ENCODE peak calls at places on chromosomes 13 and 19, in eight cellular contexts. D is neural progenitor cell, U is hepatocyte, B is GM23338, L is MM.1S, R is OCI-LY7, M is SK-N-SH, T is HCT116. O is an unnamed sample.

GRCh38 chr13:39347926-39348901 is 254.8 kb downstream of the LHFPL6 start:
- DNase-seq in R (no peak), M (no peak), U (peak), B (peak), D (peak), T (no peak), L (no peak), O (no peak)

GRCh38 chr19:47725759-47726401 is 12.7 kb downstream of the EHD2 start:
- DNase-seq in B (peak), D (no peak), R (no peak), M (no peak), T (no peak), U (no peak), L (no peak), O (no peak)

GRCh38 chr13:69970521-69970920 is 137.1 kb upstream of the ATXN8OS start:
- DNase-seq in B (peak), M (no peak), U (peak), T (no peak), R (no peak), D (no peak), L (no peak), O (peak)

GRCh38 chr19:6417713-6418561 is 6.7 kb downstream of the KHSRP start:
- DNase-seq in M (peak), R (no peak), B (peak), L (no peak), D (peak), U (no peak), T (no peak), O (peak)

GRCh38 chr13:30791354-30791921 is 56.1 kb downstream of the ALOX5AP start:
- DNase-seq in R (no peak), M (peak), L (no peak), T (no peak), D (no peak), U (no peak), B (no peak), O (no peak)

GRCh38 chr19:57363734-57364181 is 407 bp downstream of the TRAPPC2B start:
- DNase-seq in T (no peak), M (no peak), U (peak), R (peak), B (peak), L (no peak), D (no peak), O (no peak)

GRCh38 chr19:40191836-40192646 is 815 bp downstream of the MAP3K10 start:
- DNase-seq in R (peak), L (peak), T (no peak), U (peak), B (peak), M (peak), D (peak), O (peak)

GRCh38 chr13:110915057-110915873 is at the start of gene ANKRD10:
- DNase-seq in D (peak), B (peak), U (peak), T (peak), R (peak), L (peak), M (peak), O (peak)

GRCh38 chr19:7258042-7258839 is 36.0 kb downstream of the INSR start:
- DNase-seq in R (no peak), B (no peak), D (no peak), U (no peak), T (no peak), L (no peak), M (no peak), O (no peak)

GRCh38 chr19:46571495-46571894 is 29.6 kb upstream of the CALM3 start:
- DNase-seq in R (peak), T (peak), M (peak), L (peak), U (peak), B (peak), D (peak), O (peak)

GRCh38 chr19:44694184-44694579 is 4.8 kb upstream of the CEACAM16 start:
- DNase-seq in B (peak), R (no peak), D (no peak), L (no peak), M (no peak), T (no peak), U (no peak), O (no peak)

GRCh38 chr13:111629016-111629415 is 308.6 kb downstream of the TEX29 start:
- DNase-seq in T (no peak), D (no peak), M (no peak), L (no peak), B (no peak), U (no peak), R (no peak), O (no peak)

GRCh38 chr19:47330466-47330869 is 1.5 kb upstream of the C5AR2 start:
- DNase-seq in T (no peak), L (no peak), M (no peak), R (no peak), D (no peak), U (no peak), B (no peak), O (no peak)

GRCh38 chr19:39676004-39676403 is 20.3 kb downstream of the LGALS16 start:
- DNase-seq in M (no peak), T (no peak), R (no peak), U (no peak), D (no peak), B (no peak), L (no peak), O (peak)

GRCh38 chr19:4379383-4380253 is 20.7 kb downstream of the SH3GL1 start:
- DNase-seq in T (no peak), M (peak), U (no peak), D (no peak), R (peak), L (no peak), B (no peak), O (peak)

GRCh38 chr13:64428196-64428595 is 2801.9 kb downstream of the PCDH9 start:
- DNase-seq in M (no peak), U (no peak), T (no peak), D (peak), L (no peak), B (no peak), R (no peak), O (peak)

GRCh38 chr13:30037766-30038165 is 187.3 kb upstream of the UBL3 start:
- DNase-seq in T (no peak), L (no peak), U (no peak), M (no peak), B (no peak), D (no peak), R (no peak), O (no peak)

GRCh38 chr19:48480151-48480475 is 10.9 kb downstream of the CYTH2 start:
- DNase-seq in R (no peak), B (peak), U (no peak), L (no peak), T (no peak), M (no peak), D (no peak), O (no peak)

GRCh38 chr13:23496255-23496654 is 62.8 kb upstream of the SACS start:
- DNase-seq in B (no peak), D (no peak), U (no peak), R (no peak), M (no peak), L (no peak), T (no peak), O (no peak)

GRCh38 chr19:51026554-51026831 is at the start of gene KLK11:
- DNase-seq in R (no peak), U (no peak), T (no peak), L (no peak), M (no peak), B (no peak), D (no peak), O (peak)

GRCh38 chr13:51781246-51782022 is 22.5 kb downstream of the DHRS12 start:
- DNase-seq in U (peak), D (peak), M (peak), R (peak), B (peak), T (peak), L (no peak), O (peak)

GRCh38 chr19:38542040-38542439 is 75.7 kb downstream of the MAP4K1 start:
- DNase-seq in T (no peak), D (no peak), B (no peak), L (no peak), U (no peak), R (no peak), M (no peak), O (no peak)

GRCh38 chr13:85186646-85187045 is 612.6 kb downstream of the SLITRK6 start:
- DNase-seq in L (no peak), B (no peak), R (no peak), M (no peak), U (no peak), T (no peak), D (no peak), O (no peak)

GRCh38 chr13:19181621-19182485 is at the start of gene TUBA3C:
- DNase-seq in U (no peak), R (no peak), B (no peak), M (peak), D (no peak), T (no peak), L (no peak), O (no peak)

GRCh38 chr13:98997738-98998641 is 20.1 kb upstream of the DOCK9 start:
- DNase-seq in M (no peak), L (no peak), U (no peak), D (no peak), B (no peak), T (no peak), R (no peak), O (peak)

GRCh38 chr13:19665427-19665859 is 32.0 kb downstream of the MPHOSPH8 start:
- DNase-seq in B (peak), L (no peak), T (no peak), R (no peak), D (no peak), M (peak), U (no peak), O (no peak)

GRCh38 chr13:113796948-113797676 is 38.1 kb downstream of the TMEM255B start:
- DNase-seq in B (no peak), L (no peak), M (no peak), R (no peak), T (no peak), D (no peak), U (no peak), O (no peak)

GRCh38 chr13:91482427-91482826 is 84.0 kb downstream of the GPC5 start:
- DNase-seq in L (no peak), M (peak), R (no peak), D (peak), B (no peak), T (no peak), U (no peak), O (no peak)

DNA sequence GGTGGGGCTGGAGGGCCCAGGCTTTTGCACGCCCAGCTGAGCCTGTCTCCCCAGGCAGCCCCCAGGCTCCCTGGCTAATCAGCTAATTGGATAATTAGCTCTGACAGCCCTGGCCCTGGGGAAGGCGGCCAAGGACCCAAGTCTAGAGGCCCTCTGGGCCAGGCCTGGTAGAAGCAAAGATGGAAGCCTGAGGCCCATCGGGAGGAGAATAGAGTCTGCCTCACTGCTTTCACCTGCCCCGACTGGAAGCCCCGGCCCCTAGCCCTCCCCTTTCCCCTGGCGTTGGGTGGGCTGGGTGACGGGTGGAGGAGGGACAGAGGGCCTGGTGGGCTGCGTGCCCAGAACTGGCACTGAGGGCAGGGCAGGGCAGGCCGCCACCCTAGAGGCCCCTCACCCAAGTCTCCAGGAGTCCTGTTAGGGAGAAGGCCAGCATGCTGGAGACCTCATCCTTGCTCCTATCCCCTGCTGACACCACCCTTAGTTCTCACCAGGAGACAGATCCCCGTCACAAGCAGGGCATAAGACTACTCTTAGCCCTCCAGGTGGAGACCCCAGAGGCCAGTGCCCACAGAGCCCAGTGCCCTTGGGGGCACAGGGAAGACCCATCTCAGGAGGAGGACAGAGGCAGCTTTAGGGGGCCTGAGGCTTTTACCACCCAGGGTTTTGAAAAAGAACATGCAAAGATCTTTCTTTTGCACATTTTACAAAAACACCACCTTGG is 12.0 kb downstream of the LYL1 start:
- DNase-seq in R (no peak), B (no peak), D (no peak), T (no peak), M (peak), U (no peak), L (no peak), O (no peak)
- TF ChIP-seq CTCF in R (no peak), B (no peak), D (no peak), T (no peak), M (no peak), U (no peak), L (no peak), O (no peak)

GRCh38 chr13:40789275-40790231 is at the start of gene SLC25A15:
- DNase-seq in U (peak), M (peak), D (peak), B (peak), R (peak), T (peak), L (peak), O (peak)
- TF ChIP-seq EZH2phosphoT487 in U (no peak), M (no peak), D (no peak), B (no peak), R (no peak), T (no peak), L (no peak), O (no peak)

GRCh38 chr19:18776288-18776594 is 14.9 kb downstream of the COMP start:
- DNase-seq in B (no peak), T (no peak), L (no peak), M (no peak), D (no peak), U (no peak), R (no peak), O (peak)
- TF ChIP-seq CTCF in B (peak), T (no peak), L (no peak), M (peak), D (peak), U (peak), R (no peak), O (peak)

GRCh38 chr19:2012941-2013682 is 2.4 kb downstream of the BTBD2 start:
- DNase-seq in D (no peak), R (no peak), U (no peak), L (no peak), B (no peak), M (peak), T (no peak), O (no peak)
- TF ChIP-seq EZH2phosphoT487 in D (no peak), R (no peak), U (no peak), L (no peak), B (no peak), M (no peak), T (no peak), O (no peak)

GRCh38 chr19:18281082-18282020 is at the start of gene JUND:
- DNase-seq in M (peak), R (peak), T (peak), L (peak), D (peak), B (peak), U (peak), O (peak)
- TF ChIP-seq CTCF in M (peak), R (peak), T (no peak), L (no peak), D (peak), B (peak), U (no peak), O (no peak)

DNA sequence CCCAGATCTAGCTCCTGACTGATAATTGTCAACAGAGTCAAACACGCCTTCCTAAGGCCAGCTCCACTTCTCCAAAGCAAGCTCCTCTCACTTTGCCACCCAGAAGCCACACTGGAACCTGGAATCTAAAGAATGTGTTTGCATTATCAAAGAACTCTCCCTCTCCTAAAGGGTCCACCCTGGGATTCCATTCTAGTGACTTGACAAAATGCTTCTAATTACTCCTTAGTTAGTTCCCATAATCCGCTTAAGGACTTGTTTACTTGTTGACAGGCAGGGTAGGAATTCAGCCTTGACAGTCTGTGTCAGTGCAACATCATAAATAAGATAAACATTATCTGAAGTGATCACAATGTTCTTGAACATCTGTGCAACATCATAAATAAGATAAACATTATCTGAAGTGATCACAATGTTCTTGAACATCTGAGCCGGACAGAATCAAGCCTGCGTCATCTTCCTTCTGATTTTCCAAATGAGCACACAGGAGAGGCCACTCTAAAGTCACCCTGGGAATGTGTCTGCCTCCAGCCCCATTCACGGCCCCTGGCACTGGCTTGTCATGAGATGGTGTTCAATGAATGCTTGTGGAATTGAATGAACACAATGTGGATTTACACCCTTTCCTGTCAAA is 512.1 kb downstream of the IRS2 start:
- DNase-seq in R (no peak), L (no peak), T (no peak), M (no peak), U (peak), D (peak), B (peak), O (peak)
- TF ChIP-seq EZH2phosphoT487 in R (no peak), L (no peak), T (no peak), M (no peak), U (no peak), D (peak), B (no peak), O (no peak)

GRCh38 chr19:2479556-2480194 is 3.7 kb downstream of the GADD45B start:
- DNase-seq in U (no peak), M (no peak), R (peak), D (no peak), B (no peak), T (no peak), L (peak), O (no peak)
- TF ChIP-seq CTCF in U (peak), M (no peak), R (peak), D (peak), B (no peak), T (no peak), L (peak), O (no peak)